ENCODE peak calls at places on chromosomes 1 and 21, in five cellular contexts. M, D, T, S and R are unnamed samples.

GRCh38 chr21:35232545-35233176 is 183.6 kb upstream of the RUNX1 start:
- DNase-seq in M (no peak), D (peak), T (no peak), S (no peak), R (no peak)

GRCh38 chr1:34681481-34682451 is 73.1 kb upstream of the GJB5 start:
- DNase-seq in M (peak), D (peak), T (peak), S (no peak), R (peak)

GRCh38 chr1:6261615-6261995 is 707 bp upstream of the GPR153 start:
- DNase-seq in M (no peak), D (no peak), T (no peak), S (no peak), R (peak)

GRCh38 chr1:100950311-100950710 is 54.4 kb downstream of the SLC30A7 start:
- DNase-seq in M (no peak), D (no peak), T (no peak), S (no peak), R (no peak)

GRCh38 chr1:90800012-90800717 is 83.1 kb upstream of the BARHL2 start:
- DNase-seq in M (no peak), D (no peak), T (no peak), S (no peak), R (no peak)

GRCh38 chr1:154567386-154568164 is at the start of gene CHRNB2:
- DNase-seq in M (peak), D (peak), T (peak), S (peak), R (peak)

GRCh38 chr1:1544544-1544943 is 4.1 kb upstream of the TMEM240 start:
- DNase-seq in M (no peak), D (no peak), T (no peak), S (no peak), R (no peak)

GRCh38 chr1:46077669-46078068 is 54.8 kb downstream of the PIK3R3 start:
- DNase-seq in M (peak), D (no peak), T (no peak), S (no peak), R (no peak)

GRCh38 chr21:45140346-45140940 is 66.1 kb downstream of the ADARB1 start:
- DNase-seq in M (peak), D (peak), T (peak), S (peak), R (peak)

GRCh38 chr1:27099154-27099903 is 55.6 kb downstream of the SLC9A1 start:
- DNase-seq in M (peak), D (peak), T (no peak), S (peak), R (peak)

GRCh38 chr1:247373721-247374141 is 42.1 kb upstream of the ZNF496 start:
- DNase-seq in M (no peak), D (peak), T (peak), S (peak), R (no peak)